ENCODE peak calls at places on chromosome 2, in five cellular contexts. I, K, J, F and W are unnamed samples.

GRCh38 chr2:204170419-204170818 is 233.9 kb downstream of the ICOS start:
- DNase-seq in J (no peak), I (no peak), F (no peak), K (no peak), W (no peak)

GRCh38 chr2:39932198-39932597 is 153.1 kb upstream of the THUMPD2 start:
- DNase-seq in K (no peak), I (no peak), J (no peak), F (no peak), W (no peak)

GRCh38 chr2:240567872-240568677 is at the start of gene RNPEPL1:
- DNase-seq in F (no peak), J (peak; percentile 50), I (peak; percentile 60), K (no peak), W (peak; percentile 56)

GRCh38 chr2:196131949-196132925 is 39.1 kb downstream of the STK17B start:
- DNase-seq in J (no peak), K (peak; percentile 23), I (no peak), F (no peak), W (no peak)

GRCh38 chr2:218904176-218904575 is 23.5 kb downstream of the WNT10A start:
- DNase-seq in F (no peak), J (no peak), K (no peak), I (no peak), W (no peak)

GRCh38 chr2:10914272-10914693 is 2.5 kb downstream of the KCNF1 start:
- DNase-seq in K (no peak), J (no peak), I (no peak), F (peak; percentile 62), W (no peak)

GRCh38 chr2:229679393-229680125 is 34.8 kb downstream of the DNER start:
- DNase-seq in K (peak; percentile 20), J (no peak), I (no peak), F (no peak), W (no peak)

GRCh38 chr2:73006969-73007710 is 64.4 kb downstream of the SFXN5 start:
- DNase-seq in F (no peak), I (no peak), J (peak; percentile 34), K (no peak), W (no peak)

GRCh38 chr2:107747964-107748583 is 78.6 kb upstream of the RGPD4 start:
- DNase-seq in J (no peak), F (no peak), K (no peak), I (no peak), W (no peak)

GRCh38 chr2:196537311-196537710 is 102.2 kb upstream of the CCDC150 start:
- DNase-seq in K (no peak), F (no peak), J (no peak), I (no peak), W (no peak)

GRCh38 chr2:222283634-222284033 is 15.2 kb downstream of the PAX3 start:
- DNase-seq in F (no peak), I (no peak), J (no peak), K (no peak), W (no peak)
- TF ChIP-seq CTCF in F (no peak), I (no peak), J (no peak), K (no peak), W (no peak)

GRCh38 chr2:36330456-36331395 is 24.9 kb upstream of the CRIM1 start:
- DNase-seq in K (no peak), I (no peak), F (no peak), J (no peak), W (no peak)

GRCh38 chr2:36326286-36326685 is 29.3 kb upstream of the CRIM1 start:
- DNase-seq in K (no peak), F (no peak), J (no peak), I (no peak), W (no peak)

GRCh38 chr2:36329251-36329650 is 26.3 kb upstream of the CRIM1 start:
- DNase-seq in I (no peak), J (no peak), F (no peak), K (peak; percentile 68), W (no peak)

GRCh38 chr2:36333350-36334012 is 22.1 kb upstream of the CRIM1 start:
- DNase-seq in I (no peak), F (no peak), J (no peak), K (no peak), W (no peak)

DNA sequence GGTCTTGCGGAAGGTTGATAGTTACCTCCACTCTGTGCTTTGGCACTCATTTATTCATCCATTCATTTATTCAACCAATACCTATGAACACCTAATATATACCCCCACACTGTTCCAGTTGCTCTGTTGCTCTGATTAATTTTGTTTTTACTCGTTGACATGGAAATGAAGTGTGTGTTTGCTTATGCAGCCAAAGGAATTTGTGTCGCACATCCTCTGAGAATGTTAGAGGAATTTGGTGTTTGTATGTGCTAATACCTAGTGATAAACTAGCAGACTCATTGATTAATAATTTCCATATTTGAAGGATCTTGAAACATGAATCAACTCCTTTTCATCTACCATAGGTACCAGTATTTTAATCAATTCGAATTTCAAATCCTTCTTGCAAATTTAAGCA is 25.8 kb upstream of the CRIM1 start:
- DNase-seq in J (no peak), K (peak; percentile 83), F (peak; percentile 52), I (no peak), W (no peak)
- H3K27ac ChIP-seq in J (peak overlapping the region; percentile 40), K (peak overlapping the region; percentile 61), F (no peak overlapping the region), I (no peak overlapping the region), W (no peak overlapping the region)

DNA sequence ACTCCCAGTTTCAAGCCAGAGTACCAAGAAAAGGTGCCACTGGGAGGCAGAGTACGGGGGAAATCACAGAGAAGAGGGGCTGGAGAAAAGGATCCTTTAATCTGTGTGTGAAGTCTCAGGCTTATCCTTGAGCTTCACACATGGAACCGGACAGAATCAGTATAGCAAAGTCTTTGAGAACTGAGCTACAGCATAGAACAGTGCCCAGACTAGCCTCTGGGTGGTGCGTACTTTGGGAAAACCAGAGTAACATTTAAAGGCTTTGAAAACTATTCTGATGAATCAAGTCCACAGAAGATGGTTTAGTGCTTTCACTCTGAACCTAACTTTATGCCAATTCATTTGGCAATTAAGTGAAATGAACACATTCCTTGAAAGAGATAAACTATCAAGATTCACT is 83.1 kb downstream of the BABAM2 start:
- DNase-seq in K (no peak), I (no peak), J (no peak), F (no peak), W (no peak)
- TF ChIP-seq CTCF in K (peak; percentile 39), I (no peak), J (no peak), F (peak; percentile 28), W (no peak)

GRCh38 chr2:42907835-42908234 is 115.5 kb upstream of the HAAO start:
- DNase-seq in I (no peak), J (no peak), F (no peak), K (no peak), W (no peak)
- H3K27ac ChIP-seq in I (peak overlapping the region; percentile 76), J (peak overlapping the region; percentile 90), F (no peak overlapping the region), K (no peak overlapping the region), W (no peak overlapping the region)

GRCh38 chr2:96108578-96109561 is 7.5 kb downstream of the ADRA2B start:
- DNase-seq in F (no peak), J (no peak), I (no peak), K (no peak), W (peak; percentile 76)

GRCh38 chr2:96111823-96112500 is 4.4 kb downstream of the ADRA2B start:
- DNase-seq in F (no peak), I (no peak), J (no peak), K (no peak), W (no peak)

GRCh38 chr2:96109931-96110511 is 6.3 kb downstream of the ADRA2B start:
- DNase-seq in F (no peak), J (no peak), K (no peak), I (no peak), W (no peak)

GRCh38 chr2:96111257-96111640 is 5.1 kb downstream of the ADRA2B start:
- DNase-seq in J (no peak), F (no peak), K (no peak), I (no peak), W (no peak)

DNA sequence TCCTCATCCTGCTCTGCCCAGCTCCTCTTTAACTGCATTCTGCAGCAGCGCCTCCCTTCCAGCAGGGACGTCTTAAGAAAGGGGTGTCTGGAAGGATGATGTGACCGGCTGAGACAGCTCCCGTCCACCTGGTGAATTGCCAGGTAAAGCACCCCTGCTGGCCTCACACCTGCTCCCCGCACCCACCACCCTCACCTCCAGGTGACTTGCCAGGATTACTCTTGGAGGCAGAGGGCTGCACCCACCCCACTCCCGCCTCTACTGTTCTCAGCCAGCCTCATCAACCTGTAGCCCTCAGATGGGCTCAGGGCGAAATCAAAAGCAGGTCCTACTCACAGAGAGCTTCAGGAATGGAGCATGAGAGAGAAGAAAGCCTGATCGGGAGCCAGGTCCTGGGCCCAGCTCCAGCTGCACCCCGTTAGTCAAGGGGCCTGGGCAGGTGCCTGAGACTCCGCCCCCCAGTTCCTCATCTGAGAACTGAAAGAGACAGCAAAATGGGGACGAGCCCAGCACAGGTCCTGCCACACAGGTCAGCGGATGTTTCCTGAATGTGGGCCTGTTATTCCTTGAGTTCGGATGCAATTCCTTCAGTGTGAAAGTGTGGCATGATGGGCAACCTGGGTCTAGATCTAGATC is 5.6 kb downstream of the ADRA2B start:
- DNase-seq in K (no peak), I (no peak), F (no peak), J (no peak), W (no peak)
- TF ChIP-seq CTCF in K (no peak), I (no peak), F (no peak), J (no peak), W (no peak)

GRCh38 chr2:43812005-43812404 is 26.6 kb downstream of the ABCG5 start:
- DNase-seq in J (no peak), K (no peak), F (no peak), I (no peak), W (no peak)
- H3K27ac ChIP-seq in J (no peak overlapping the region), K (no peak overlapping the region), F (no peak overlapping the region), I (no peak overlapping the region), W (no peak overlapping the region)

GRCh38 chr2:181241366-181241765 is 215.8 kb upstream of the ITGA4 start:
- DNase-seq in K (no peak), I (no peak), J (no peak), F (no peak), W (no peak)

GRCh38 chr2:181240844-181241243 is 216.3 kb upstream of the ITGA4 start:
- DNase-seq in I (no peak), J (no peak), F (no peak), K (no peak), W (no peak)

GRCh38 chr2:181235683-181236459 is 221.3 kb upstream of the ITGA4 start:
- DNase-seq in J (no peak), I (no peak), F (no peak), K (no peak), W (no peak)

GRCh38 chr2:181243319-181243718 is 213.9 kb upstream of the ITGA4 start:
- DNase-seq in F (no peak), J (no peak), K (no peak), I (no peak), W (no peak)

DNA sequence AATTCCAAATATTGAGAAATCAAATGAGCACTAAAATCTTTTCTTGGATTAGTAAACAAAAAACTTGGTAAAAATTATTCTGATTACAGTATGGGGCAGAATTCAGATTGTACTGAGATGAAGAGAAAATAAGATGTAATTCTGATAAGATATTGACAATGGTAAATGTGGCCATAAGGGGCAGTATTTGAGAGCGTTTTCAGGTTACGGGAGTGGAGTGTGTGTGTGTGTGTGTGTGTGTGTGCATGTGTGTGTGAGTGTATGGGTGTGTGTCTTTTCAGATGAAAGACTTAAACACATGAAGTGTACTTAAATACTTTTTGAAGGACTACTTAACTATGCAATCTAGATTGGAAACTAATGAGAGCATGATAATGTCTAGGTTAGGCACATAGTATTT is 217.8 kb upstream of the ITGA4 start:
- DNase-seq in K (no peak), F (no peak), I (no peak), J (no peak), W (no peak)
- TF ChIP-seq CTCF in K (peak; percentile 10), F (peak; percentile 8), I (no peak), J (no peak), W (no peak)

GRCh38 chr2:172009823-172010222 is 10.1 kb downstream of the METAP1D start:
- DNase-seq in F (no peak), J (no peak), I (no peak), K (no peak), W (no peak)
- H3K27ac ChIP-seq in F (no peak overlapping the region), J (no peak overlapping the region), I (no peak overlapping the region), K (no peak overlapping the region), W (no peak overlapping the region)

GRCh38 chr2:8681786-8682692 is at the start of gene ID2:
- DNase-seq in K (peak; percentile 95), J (peak; percentile 99), F (peak; percentile 98), I (peak; percentile 99), W (peak; percentile 100)
- TF ChIP-seq CTCF in K (no peak), J (no peak), F (no peak), I (no peak), W (no peak)